ENCODE peak calls at places on chromosome 10, in nine cellular contexts. I, Q, G, J, W, S, B, E and R are unnamed samples.

GRCh38 chr10:44198780-44199097 is 186.2 kb downstream of the CXCL12 start:
- DNase-seq in E (no peak), I (no peak), Q (no peak), W (no peak), S (no peak), G (no peak), J (no peak), B (no peak), R (no peak)

GRCh38 chr10:93554760-93555432 is 11.6 kb upstream of the FFAR4 start:
- DNase-seq in S (no peak), G (peak), I (peak), Q (peak), B (no peak), J (peak), W (peak), E (peak), R (peak)

GRCh38 chr10:72687035-72687434 is 4.9 kb upstream of the MCU start:
- DNase-seq in B (no peak), J (no peak), Q (no peak), W (no peak), E (no peak), G (no peak), I (no peak), S (no peak), R (no peak)

GRCh38 chr10:87092356-87092860 is 2.2 kb downstream of the GLUD1 start:
- DNase-seq in J (no peak), E (no peak), B (no peak), I (no peak), S (no peak), G (peak), W (no peak), Q (no peak), R (peak)

GRCh38 chr10:36096571-36096970 is 454.5 kb upstream of the FZD8 start:
- DNase-seq in I (no peak), G (peak), J (no peak), W (no peak), S (no peak), E (no peak), Q (no peak), B (no peak), R (peak)

GRCh38 chr10:100531761-100532160 is 2.1 kb upstream of the NDUFB8 start:
- DNase-seq in B (no peak), G (no peak), Q (no peak), E (no peak), I (no peak), S (no peak), W (no peak), J (no peak), R (no peak)

GRCh38 chr10:22466763-22467334 is 121.6 kb downstream of the SPAG6 start:
- DNase-seq in Q (no peak), I (no peak), W (no peak), B (no peak), S (no peak), G (no peak), J (no peak), E (no peak), R (no peak)

GRCh38 chr10:65194131-65194530 is 1672.9 kb downstream of the REEP3 start:
- DNase-seq in I (no peak), E (no peak), G (peak), W (no peak), Q (no peak), J (no peak), B (no peak), S (no peak), R (peak)

GRCh38 chr10:57943701-57944100 is 324.0 kb downstream of the IPMK start:
- DNase-seq in B (no peak), J (no peak), G (no peak), S (no peak), E (no peak), I (no peak), Q (no peak), W (no peak), R (no peak)

GRCh38 chr10:31121797-31122586 is 90.3 kb upstream of the ZNF438 start:
- DNase-seq in J (no peak), I (no peak), B (no peak), S (no peak), G (no peak), W (no peak), E (no peak), Q (no peak), R (no peak)

GRCh38 chr10:34434119-34434594 is 380.9 kb downstream of the PARD3 start:
- DNase-seq in I (no peak), G (peak), S (no peak), Q (no peak), W (no peak), B (peak), J (no peak), E (no peak), R (peak)

GRCh38 chr10:78718032-78718572 is 350.7 kb upstream of the ZMIZ1 start:
- DNase-seq in I (no peak), E (no peak), J (peak), W (no peak), G (no peak), Q (no peak), B (no peak), S (no peak), R (no peak)

GRCh38 chr10:26540601-26541000 is 102.5 kb downstream of the APBB1IP start:
- DNase-seq in W (no peak), Q (no peak), G (no peak), J (no peak), S (no peak), B (no peak), I (no peak), E (no peak), R (peak)